ENCODE peak calls at places on chromosomes 16 and 17, in ten cellular contexts. W, O, A, L, N, B, Z, R, C and S are unnamed samples.

GRCh38 chr17:66175892-66176291 is 16.0 kb downstream of the CEP112 start:
- DNase-seq in W (no peak), O (no peak), A (no peak), L (no peak), N (no peak), B (no peak), Z (no peak), R (no peak), C (no peak), S (no peak)

GRCh38 chr16:85162478-85163277 is 50.4 kb upstream of the CIBAR2 start:
- DNase-seq in W (peak; percentile 81), O (no peak), A (peak; percentile 63), L (peak; percentile 75), N (peak; percentile 79), B (peak; percentile 73), Z (peak; percentile 77), R (peak; percentile 93), C (no peak), S (no peak)

GRCh38 chr16:83771306-83771942 is 36.4 kb upstream of the HSBP1 start:
- DNase-seq in W (no peak), O (peak; percentile 29), A (no peak), L (no peak), N (no peak), B (no peak), Z (peak; percentile 3), R (no peak), C (no peak), S (no peak)

GRCh38 chr16:760498-761343 is at the start of gene MSLN:
- DNase-seq in W (peak; percentile 77), O (no peak), A (no peak), L (no peak), N (no peak), B (no peak), Z (no peak), R (no peak), C (no peak), S (no peak)

GRCh38 chr16:72992142-72992601 is 55.8 kb downstream of the ZFHX3 start:
- DNase-seq in W (no peak), O (no peak), A (peak; percentile 15), L (no peak), N (no peak), B (no peak), Z (no peak), R (peak; percentile 82), C (no peak), S (no peak)

GRCh38 chr16:49559242-49559641 is 185.6 kb downstream of the C16orf78 start:
- DNase-seq in W (no peak), O (no peak), A (peak; percentile 65), L (no peak), N (no peak), B (no peak), Z (no peak), R (no peak), C (no peak), S (no peak)

GRCh38 chr17:2082003-2082862 is 27.3 kb downstream of the HIC1 start:
- DNase-seq in W (no peak), O (no peak), A (no peak), L (no peak), N (peak; percentile 88), B (no peak), Z (no peak), R (no peak), C (no peak), S (no peak)

GRCh38 chr17:75571197-75571884 is 16.3 kb upstream of the MYO15B start:
- DNase-seq in W (peak; percentile 48), O (no peak), A (no peak), L (no peak), N (no peak), B (no peak), Z (peak; percentile 26), R (no peak), C (no peak), S (no peak)

GRCh38 chr17:50272246-50272645 is 2.0 kb upstream of the TMEM92 start:
- DNase-seq in W (no peak), O (no peak), A (no peak), L (peak; percentile 10), N (no peak), B (no peak), Z (no peak), R (peak; percentile 90), C (no peak), S (no peak)

GRCh38 chr17:16945513-16946201 is 26.3 kb downstream of the TNFRSF13B start:
- DNase-seq in W (no peak), O (no peak), A (peak; percentile 25), L (no peak), N (no peak), B (no peak), Z (no peak), R (peak; percentile 52), C (no peak), S (no peak)

GRCh38 chr17:83115202-83115651 is 35.8 kb downstream of the METRNL start:
- DNase-seq in W (no peak), O (no peak), A (no peak), L (no peak), N (no peak), B (no peak), Z (no peak), R (no peak), C (no peak), S (no peak)

GRCh38 chr16:70396209-70396904 is 42.5 kb downstream of the ST3GAL2 start:
- DNase-seq in W (peak; percentile 37), O (no peak), A (peak; percentile 95), L (peak; percentile 49), N (peak; percentile 19), B (peak; percentile 46), Z (peak; percentile 19), R (no peak), C (no peak), S (no peak)

GRCh38 chr17:670286-670685 is 44.4 kb downstream of the VPS53 start:
- DNase-seq in W (no peak), O (no peak), A (no peak), L (no peak), N (no peak), B (no peak), Z (no peak), R (peak; percentile 15), C (no peak), S (no peak)

GRCh38 chr17:51850206-51850605 is 308.3 kb downstream of the CA10 start:
- DNase-seq in W (peak; percentile 1), O (no peak), A (no peak), L (no peak), N (no peak), B (no peak), Z (no peak), R (no peak), C (no peak), S (no peak)

GRCh38 chr16:53803998-53804397 is 100.0 kb downstream of the FTO start:
- DNase-seq in W (no peak), O (no peak), A (no peak), L (no peak), N (no peak), B (no peak), Z (no peak), R (no peak), C (no peak), S (no peak)

GRCh38 chr17:50934672-50935200 is 68.6 kb upstream of the TOB1 start:
- DNase-seq in W (no peak), O (no peak), A (peak; percentile 94), L (no peak), N (no peak), B (no peak), Z (no peak), R (no peak), C (no peak), S (no peak)

GRCh38 chr17:3965123-3965800 is 1.0 kb upstream of the ATP2A3 start:
- DNase-seq in W (peak; percentile 69), O (peak; percentile 74), A (peak; percentile 75), L (peak; percentile 68), N (peak; percentile 44), B (no peak), Z (peak; percentile 28), R (peak; percentile 92), C (peak; percentile 61), S (peak; percentile 62)

GRCh38 chr17:79654960-79655382 is 44.1 kb upstream of the RBFOX3 start:
- DNase-seq in W (no peak), O (no peak), A (no peak), L (no peak), N (no peak), B (no peak), Z (no peak), R (peak; percentile 72), C (no peak), S (peak; percentile 2)

GRCh38 chr17:37570527-37571093 is 38.6 kb downstream of the SYNRG start:
- DNase-seq in W (peak; percentile 91), O (peak; percentile 48), A (peak; percentile 25), L (peak; percentile 55), N (peak; percentile 71), B (peak; percentile 13), Z (peak; percentile 62), R (no peak), C (peak; percentile 4), S (peak; percentile 53)

GRCh38 chr16:52492789-52493357 is 54.1 kb downstream of the TOX3 start:
- DNase-seq in W (no peak), O (no peak), A (no peak), L (no peak), N (no peak), B (no peak), Z (no peak), R (no peak), C (no peak), S (no peak)

GRCh38 chr16:85384831-85385462 is 228.2 kb upstream of the GSE1 start:
- DNase-seq in W (no peak), O (no peak), A (peak; percentile 95), L (no peak), N (no peak), B (no peak), Z (no peak), R (no peak), C (no peak), S (peak; percentile 88)

GRCh38 chr16:48597563-48598392 is 12.2 kb downstream of the N4BP1 start:
- DNase-seq in W (no peak), O (no peak), A (no peak), L (no peak), N (peak; percentile 32), B (no peak), Z (peak; percentile 52), R (no peak), C (no peak), S (no peak)

GRCh38 chr17:45222994-45223540 is 1.4 kb downstream of the FMNL1 start:
- DNase-seq in W (no peak), O (no peak), A (no peak), L (no peak), N (no peak), B (no peak), Z (no peak), R (no peak), C (no peak), S (no peak)

GRCh38 chr17:32625971-32626370 is 139.2 kb downstream of the CDK5R1 start:
- DNase-seq in W (no peak), O (no peak), A (peak; percentile 82), L (no peak), N (no peak), B (no peak), Z (no peak), R (no peak), C (no peak), S (no peak)

GRCh38 chr17:17151962-17152361 is 54.2 kb downstream of the PLD6 start:
- DNase-seq in W (peak; percentile 97), O (peak; percentile 46), A (no peak), L (peak; percentile 89), N (peak; percentile 95), B (peak; percentile 92), Z (peak; percentile 90), R (peak; percentile 97), C (no peak), S (peak; percentile 71)

GRCh38 chr16:21033707-21034106 is 116.9 kb downstream of the DNAH3 start:
- DNase-seq in W (no peak), O (no peak), A (peak; percentile 22), L (no peak), N (peak; percentile 3), B (no peak), Z (no peak), R (no peak), C (no peak), S (no peak)

GRCh38 chr16:62036101-62036806 is at the start of gene CDH8:
- DNase-seq in W (no peak), O (no peak), A (no peak), L (no peak), N (peak; percentile 40), B (no peak), Z (no peak), R (peak; percentile 80), C (no peak), S (no peak)

GRCh38 chr16:3608069-3608468 is 3.3 kb downstream of the SLX4 start:
- DNase-seq in W (no peak), O (no peak), A (no peak), L (no peak), N (no peak), B (no peak), Z (no peak), R (peak; percentile 29), C (no peak), S (no peak)